ENCODE peak calls at places on chromosome 14, in nine cellular contexts. S is thoracic aorta, G is ascending aorta, X is DND-41, K is pancreas, O is cardiac muscle cell, Q is neuronal stem cell, N is right atrium auricular region, Y is fibroblast of lung. J is an unnamed sample. For H3K36me3 and H3K4me1, the result is how much of the 10 kb centered on the place peaks cover.

GRCh38 chr14:101333335-101334280 is 227.7 kb upstream of the DIO3 start:
- DNase-seq in S (no peak), G (no peak), X (no peak), K (no peak), O (no peak), Q (no peak), N (no peak), Y (peak), J (no peak)

GRCh38 chr14:39266871-39267591 is 33.3 kb downstream of the MIA2 start:
- DNase-seq in S (peak), G (peak), X (peak), K (peak), O (peak), Q (peak), N (peak), Y (peak), J (peak)

GRCh38 chr14:91837076-91837475 is 30.3 kb downstream of the TC2N start:
- DNase-seq in S (no peak), G (no peak), X (no peak), K (peak), O (no peak), Q (no peak), N (no peak), Y (no peak), J (no peak)

GRCh38 chr14:90003526-90004312 is 48.0 kb downstream of the TDP1 start:
- DNase-seq in S (no peak), G (no peak), X (no peak), K (no peak), O (no peak), Q (no peak), N (no peak), Y (no peak), J (no peak)

GRCh38 chr14:64405295-64405694 is 17.1 kb downstream of the MTHFD1 start:
- DNase-seq in S (no peak), G (no peak), X (no peak), K (no peak), O (no peak), Q (no peak), N (no peak), Y (no peak), J (no peak)

GRCh38 chr14:55118761-55119160 is 10.3 kb upstream of the LGALS3 start:
- DNase-seq in S (no peak), G (no peak), X (no peak), K (no peak), O (no peak), Q (no peak), N (no peak), Y (no peak), J (no peak)

GRCh38 chr14:50452979-50453705 is 56.5 kb upstream of the CDKL1 start:
- DNase-seq in S (no peak), G (no peak), X (no peak), K (peak), O (peak), Q (no peak), N (no peak), Y (peak), J (no peak)

GRCh38 chr14:45838597-45838996 is 585.6 kb upstream of the MIS18BP1 start:
- DNase-seq in S (no peak), G (no peak), X (no peak), K (no peak), O (no peak), Q (no peak), N (no peak), Y (no peak), J (no peak)

GRCh38 chr14:35202195-35202594 is 79.8 kb downstream of the PRORP start:
- DNase-seq in S (no peak), G (no peak), X (no peak), K (no peak), O (no peak), Q (no peak), N (no peak), Y (no peak), J (no peak)

GRCh38 chr14:74882103-74882920 is 596 bp downstream of the DLST start:
- DNase-seq in S (peak), G (peak), X (peak), K (peak), O (peak), Q (peak), N (no peak), Y (peak), J (peak)

GRCh38 chr14:54784060-54784459 is 118.6 kb downstream of the GCH1 start:
- DNase-seq in S (no peak), G (peak), X (no peak), K (no peak), O (no peak), Q (no peak), N (no peak), Y (no peak), J (no peak)

GRCh38 chr14:53027562-53027961 is 76.7 kb upstream of the FERMT2 start:
- DNase-seq in S (no peak), G (no peak), X (peak), K (no peak), O (no peak), Q (no peak), N (no peak), Y (no peak), J (no peak)

GRCh38 chr14:90553921-90554336 is 157.1 kb downstream of the CALM1 start:
- DNase-seq in S (no peak), G (no peak), X (no peak), K (no peak), O (no peak), Q (no peak), N (no peak), Y (no peak), J (no peak)

GRCh38 chr14:25136811-25137210 is 86.9 kb upstream of the STXBP6 start:
- DNase-seq in S (no peak), G (no peak), X (no peak), K (no peak), O (no peak), Q (no peak), N (no peak), Y (no peak), J (no peak)

GRCh38 chr14:74852922-74853530 is 22.9 kb downstream of the PROX2 start:
- DNase-seq in S (no peak), G (no peak), X (no peak), K (no peak), O (peak), Q (no peak), N (no peak), Y (peak), J (no peak)

GRCh38 chr14:99821519-99822165 is 28.4 kb downstream of the EML1 start:
- DNase-seq in S (no peak), G (no peak), X (peak), K (no peak), O (peak), Q (no peak), N (no peak), Y (peak), J (no peak)

GRCh38 chr14:65412881-65413738 is 580 bp downstream of the FUT8 start:
- DNase-seq in S (peak), G (peak), X (peak), K (peak), O (peak), Q (peak), N (peak), Y (peak), J (no peak)

GRCh38 chr14:50085570-50086315 is 30.6 kb downstream of the VCPKMT start:
- DNase-seq in S (no peak), G (no peak), X (no peak), K (no peak), O (peak), Q (no peak), N (no peak), Y (peak), J (no peak)

GRCh38 chr14:71497645-71498086 is 434.6 kb upstream of the RGS6 start:
- DNase-seq in S (no peak), G (no peak), X (peak), K (peak), O (peak), Q (no peak), N (no peak), Y (peak), J (no peak)

GRCh38 chr14:77603031-77603430 is 13.4 kb downstream of the SPTLC2 start:
- DNase-seq in S (no peak), G (no peak), X (no peak), K (no peak), O (no peak), Q (no peak), N (no peak), Y (no peak), J (no peak)

GRCh38 chr14:55125403-55125802 is 3.6 kb upstream of the LGALS3 start:
- DNase-seq in S (no peak), G (no peak), X (no peak), K (no peak), O (no peak), Q (no peak), N (peak), Y (no peak), J (no peak)

GRCh38 chr14:21057803-21058675 is at the start of gene RNASE8:
- DNase-seq in S (no peak), G (no peak), X (no peak), K (no peak), O (no peak), Q (no peak), N (no peak), Y (peak), J (no peak)

GRCh38 chr14:100538566-100539318 is 48.5 kb downstream of the BEGAIN start:
- DNase-seq in S (no peak), G (peak), X (no peak), K (peak), O (no peak), Q (no peak), N (no peak), Y (no peak), J (no peak)

GRCh38 chr14:80387563-80387981 is 176.3 kb upstream of the DIO2 start:
- DNase-seq in S (no peak), G (no peak), X (no peak), K (no peak), O (no peak), Q (no peak), N (no peak), Y (peak), J (no peak)

GRCh38 chr14:94129111-94129757 is at the start of gene IFI27L2:
- DNase-seq in S (peak), G (peak), X (peak), K (peak), O (peak), Q (peak), N (peak), Y (peak), J (peak)

GRCh38 chr14:65472189-65472588 is 59.7 kb downstream of the FUT8 start:
- DNase-seq in S (no peak), G (no peak), X (no peak), K (no peak), O (no peak), Q (no peak), N (no peak), Y (no peak), J (no peak)

GRCh38 chr14:54709444-54709843 is 142.5 kb downstream of the SAMD4A start:
- DNase-seq in S (no peak), G (no peak), X (no peak), K (no peak), O (no peak), Q (no peak), N (no peak), Y (peak), J (no peak)

DNA sequence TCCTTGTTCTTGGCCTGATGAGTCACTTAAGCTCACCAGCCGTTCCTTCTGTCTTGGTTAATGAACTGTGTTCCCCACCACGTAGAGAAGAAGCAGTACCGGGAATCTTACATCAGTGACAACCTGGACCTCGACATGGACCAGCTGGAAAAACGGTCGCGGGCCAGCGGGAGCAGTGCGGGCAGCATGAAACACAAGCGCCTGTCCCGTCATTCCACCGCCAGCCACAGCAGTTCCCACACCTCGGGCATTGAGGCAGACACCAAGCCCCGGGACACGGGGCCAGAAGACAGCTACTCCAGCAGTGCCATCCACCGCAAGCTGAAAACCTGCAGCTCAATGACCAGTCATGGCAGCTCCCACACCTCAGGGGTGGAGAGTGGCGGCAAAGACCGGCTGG is 68.3 kb downstream of the FRMD6 start:
- DNase-seq in S (no peak), G (no peak), X (no peak), K (no peak), O (no peak), Q (no peak), N (no peak), Y (no peak), J (no peak)
- H3K36me3 ChIP-seq in S (under half), G (half or more), X (half or more), K (under half), O (under half), Q (under half), N (under half), Y (under half), J (under half)

GRCh38 chr14:104975481-104976197 is 2.5 kb downstream of the AHNAK2 start:
- DNase-seq in S (no peak), G (no peak), X (peak), K (no peak), O (no peak), Q (no peak), N (no peak), Y (no peak), J (no peak)
- H3K4me1 ChIP-seq in S (half or more), G (half or more), X (under half), K (half or more), O (under half), Q (under half), N (half or more), Y (under half), J (under half)

DNA sequence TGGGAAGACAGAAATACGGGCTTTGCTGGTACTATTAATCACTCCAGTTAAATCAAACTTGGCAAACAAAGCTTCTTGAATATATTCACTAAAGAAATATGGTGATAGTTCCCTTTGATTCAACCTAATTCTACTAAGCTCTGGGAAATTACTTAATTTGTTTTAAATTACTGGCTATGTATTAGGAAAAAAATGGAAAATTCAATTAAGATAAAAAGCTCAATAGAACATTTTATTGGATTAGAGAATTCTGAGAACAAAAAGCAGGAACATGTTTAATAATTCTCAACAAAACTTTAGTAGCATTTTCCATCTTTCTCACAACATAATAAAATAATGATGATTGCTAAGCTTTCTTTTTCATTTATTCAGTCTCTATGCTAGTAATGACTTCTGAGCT is 30.2 kb downstream of the BDKRB1 start:
- DNase-seq in S (no peak), G (no peak), X (no peak), K (no peak), O (no peak), Q (no peak), N (no peak), Y (no peak), J (no peak)
- H3K36me3 ChIP-seq in S (under half), G (half or more), X (under half), K (under half), O (under half), Q (half or more), N (under half), Y (under half), J (under half)

GRCh38 chr14:22560638-22561365 is 28.2 kb downstream of the DAD1 start:
- DNase-seq in S (no peak), G (peak), X (no peak), K (peak), O (no peak), Q (no peak), N (no peak), Y (no peak), J (peak)
- H3K4me1 ChIP-seq in S (under half), G (under half), X (half or more), K (half or more), O (under half), Q (under half), N (under half), Y (under half), J (half or more)

GRCh38 chr14:102940729-102941362 is 18.4 kb downstream of the AMN start:
- DNase-seq in S (no peak), G (no peak), X (no peak), K (no peak), O (no peak), Q (no peak), N (no peak), Y (no peak), J (no peak)
- H3K36me3 ChIP-seq in S (half or more), G (half or more), X (under half), K (under half), O (under half), Q (half or more), N (half or more), Y (under half), J (under half)

DNA sequence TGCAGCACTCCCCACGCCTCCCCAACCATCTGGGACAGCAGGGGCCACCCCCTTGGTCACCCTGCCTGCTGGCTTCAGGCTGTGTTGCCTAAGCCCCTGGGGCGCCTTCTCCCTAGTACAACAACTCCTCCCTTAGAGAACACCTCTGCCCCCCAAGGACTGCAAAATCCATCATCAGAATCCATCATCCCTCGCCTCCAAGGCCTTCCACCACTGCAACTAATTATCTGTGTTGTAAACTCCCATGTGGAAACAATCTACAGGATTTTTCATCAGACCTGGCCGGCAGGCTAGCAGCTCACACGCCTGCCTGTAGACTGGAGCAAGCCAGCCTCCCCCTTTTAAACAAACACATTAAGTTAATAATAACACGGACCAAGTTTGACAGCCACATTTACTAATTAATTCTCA is 36.8 kb downstream of the ZFP36L1 start:
- DNase-seq in S (no peak), G (no peak), X (no peak), K (no peak), O (no peak), Q (no peak), N (no peak), Y (no peak), J (no peak)
- H3K4me1 ChIP-seq in S (under half), G (under half), X (under half), K (under half), O (half or more), Q (under half), N (under half), Y (under half), J (under half)

DNA sequence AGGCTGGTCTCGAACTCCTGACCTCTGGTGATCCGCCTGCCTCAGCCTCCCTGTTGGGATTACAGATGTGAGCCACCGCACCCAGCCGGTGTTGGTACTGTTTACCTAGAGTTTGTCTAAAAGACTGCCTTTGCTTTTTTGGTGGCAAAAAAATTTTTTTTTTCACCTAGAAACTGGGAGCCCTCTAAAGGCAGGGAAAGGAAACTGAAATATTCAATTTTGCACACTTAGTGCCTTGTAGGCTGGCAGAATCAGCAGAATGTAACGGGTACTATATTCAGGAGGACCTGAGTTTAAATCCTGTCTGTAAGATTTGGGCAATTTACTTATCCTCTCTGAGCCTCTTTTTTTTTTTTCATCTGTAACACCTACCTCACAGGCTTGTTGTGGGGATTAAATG is 43.6 kb downstream of the PAPLN start:
- DNase-seq in S (no peak), G (no peak), X (no peak), K (no peak), O (no peak), Q (no peak), N (no peak), Y (no peak), J (no peak)
- H3K36me3 ChIP-seq in S (under half), G (half or more), X (half or more), K (under half), O (half or more), Q (half or more), N (half or more), Y (under half), J (under half)

DNA sequence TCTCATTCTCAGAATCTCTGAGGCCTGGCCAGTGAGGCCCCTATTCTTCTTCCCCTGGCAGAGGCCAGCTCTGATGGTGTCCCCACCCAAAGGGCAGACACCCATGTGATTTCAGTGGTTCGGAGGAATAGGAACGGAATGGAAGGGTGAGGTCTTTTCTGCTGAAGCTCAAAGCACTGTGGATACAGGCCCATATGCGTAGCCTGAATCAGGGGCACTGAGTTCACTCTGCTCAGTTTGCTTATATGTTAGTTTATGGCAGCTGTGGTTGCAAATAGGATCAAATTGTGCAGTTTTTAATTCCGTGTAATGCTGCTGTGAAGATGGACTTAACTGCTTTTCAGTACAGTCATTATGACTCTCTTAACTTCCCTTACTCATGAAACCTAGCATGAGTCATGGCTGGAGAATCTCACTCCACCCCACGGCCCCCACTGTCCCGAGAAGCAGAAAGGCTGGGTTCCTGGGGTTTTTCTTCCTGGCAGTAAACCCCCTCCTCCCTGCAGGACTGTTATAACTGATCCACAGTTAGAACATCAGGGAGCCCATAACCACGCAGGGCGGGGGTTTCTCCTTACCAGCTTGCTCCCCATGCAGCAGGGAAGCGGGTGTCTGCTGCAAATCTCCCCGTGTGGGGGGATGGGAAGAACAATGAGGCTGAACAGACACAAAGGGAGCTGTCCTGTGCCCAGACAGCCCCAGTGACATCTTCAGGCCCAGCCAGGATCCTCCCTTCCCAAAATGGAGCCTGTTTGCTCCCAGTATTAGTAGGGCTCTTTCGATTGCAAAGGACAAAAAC is 122.7 kb downstream of the SLC38A6 start:
- DNase-seq in S (peak), G (peak), X (no peak), K (no peak), O (peak), Q (no peak), N (peak), Y (peak), J (no peak)
- H3K4me1 ChIP-seq in S (under half), G (under half), X (under half), K (under half), O (under half), Q (under half), N (under half), Y (under half), J (under half)